ENCODE peak calls at places on chromosomes 4 and X, in nine cellular contexts. R is neural crest cell; D is posterior vena cava; J is NCI-H774; F is stimulated activated CD4-positive, alpha-beta T cell treated with anti-CD3 and anti-CD28 coated beads, Interleukin-12 subunit alpha, Interleukin-12 subunit beta, amount 100 ng/mL, for 48 hours; H is AG04450; K is iPS-NIHi11; U is NCI-H1105 treated with DMSO at 0.1 percent for 48 hours; Q is ACHN. I is an unnamed sample.

GRCh38 chr4:158964728-158965124 is 138.2 kb upstream of the RAPGEF2 start:
- DNase-seq in K (no peak), F (no peak), H (no peak), Q (no peak), U (no peak), J (no peak), D (no peak), R (no peak), I (no peak)

GRCh38 chrX:10199212-10199611 is 42.4 kb downstream of the CLCN4 start:
- DNase-seq in U (no peak), R (no peak), H (no peak), F (no peak), K (no peak), D (peak; percentile 85), Q (no peak), J (no peak), I (no peak)

GRCh38 chr4:67332627-67333026 is 212.7 kb downstream of the CENPC start:
- DNase-seq in H (no peak), Q (peak; percentile 29), R (peak; percentile 2), F (no peak), J (no peak), U (no peak), K (peak; percentile 29), D (no peak), I (no peak)

GRCh38 chrX:14554132-14554715 is 24.9 kb downstream of the GLRA2 start:
- DNase-seq in D (no peak), F (no peak), J (no peak), H (no peak), Q (no peak), K (no peak), R (no peak), U (no peak), I (no peak)

GRCh38 chr4:123580981-123581664 is 184.5 kb downstream of the SPRY1 start:
- DNase-seq in Q (no peak), U (no peak), K (no peak), F (no peak), R (no peak), J (no peak), H (no peak), D (no peak), I (no peak)

GRCh38 chr4:184348311-184349233 is 125.8 kb downstream of the IRF2 start:
- DNase-seq in D (no peak), H (peak; percentile 39), U (no peak), J (no peak), Q (no peak), F (no peak), R (no peak), K (no peak), I (no peak)

GRCh38 chr4:185708348-185708747 is 103.6 kb downstream of the SORBS2 start:
- DNase-seq in D (no peak), Q (no peak), R (no peak), H (no peak), U (no peak), K (no peak), J (no peak), F (no peak), I (no peak)

GRCh38 chrX:9595131-9595530 is 130.3 kb downstream of the TBL1X start:
- DNase-seq in D (no peak), U (no peak), J (no peak), R (no peak), K (no peak), F (no peak), H (peak; percentile 30), Q (peak; percentile 16), I (no peak)

GRCh38 chr4:23040539-23040938 is 347.8 kb downstream of the GBA3 start:
- DNase-seq in Q (no peak), D (no peak), F (no peak), H (no peak), K (no peak), R (no peak), U (no peak), J (no peak), I (no peak)

GRCh38 chr4:183183906-183184535 is 85.0 kb downstream of the WWC2 start:
- DNase-seq in R (no peak), U (no peak), J (no peak), D (no peak), F (no peak), Q (no peak), K (no peak), H (no peak), I (no peak)

GRCh38 chrX:28585767-28586166 is 1.5 kb upstream of the IL1RAPL1 start:
- DNase-seq in R (no peak), Q (no peak), H (no peak), F (no peak), U (no peak), K (no peak), J (no peak), D (no peak), I (no peak)

GRCh38 chr4:167903291-167903721 is 189.0 kb upstream of the ANXA10 start:
- DNase-seq in D (no peak), R (no peak), J (no peak), U (no peak), K (no peak), F (no peak), H (no peak), Q (no peak), I (no peak)

GRCh38 chr4:1137063-1137771 is 23.9 kb upstream of the RNF212 start:
- DNase-seq in R (no peak), K (no peak), F (no peak), H (no peak), U (no peak), J (no peak), D (no peak), Q (no peak), I (no peak)

GRCh38 chrX:72306085-72306801 is 529 bp upstream of the CITED1 start:
- DNase-seq in F (no peak), Q (no peak), H (no peak), R (no peak), U (no peak), K (no peak), J (no peak), D (no peak), I (no peak)

GRCh38 chr4:46804781-46805413 is 104.1 kb downstream of the COX7B2 start:
- DNase-seq in F (no peak), R (no peak), J (no peak), D (peak; percentile 67), Q (no peak), U (no peak), K (no peak), H (no peak), I (no peak)

GRCh38 chrX:105191878-105192277 is 28.6 kb downstream of the TEX13A start:
- DNase-seq in U (peak; percentile 43), D (no peak), F (no peak), Q (peak; percentile 7), K (peak; percentile 43), R (no peak), J (no peak), H (no peak), I (no peak)

GRCh38 chr4:168765322-168765721 is 244.7 kb downstream of the CBR4 start:
- DNase-seq in U (no peak), H (no peak), K (no peak), Q (no peak), J (no peak), F (no peak), R (no peak), D (no peak), I (no peak)

GRCh38 chr4:140755811-140756291 is 334 bp downstream of the TBC1D9 start:
- DNase-seq in R (peak; percentile 53), J (no peak), U (no peak), Q (peak; percentile 39), F (no peak), H (no peak), D (peak; percentile 82), K (peak; percentile 57), I (peak; percentile 77)

I was measured in COR-L47.